ENCODE peak calls at places on chromosomes 5 and 9, in four cellular contexts. B is suprapubic skin, S is lower leg skin, J is psoas muscle. C is an unnamed sample.

GRCh38 chr5:180130876-180131740 is 59.5 kb upstream of the RNF130 start:
- DNase-seq in J (no peak), B (peak), S (peak), C (no peak)

GRCh38 chr9:10605388-10605787 is 7.4 kb downstream of the PTPRD start:
- DNase-seq in S (no peak), J (no peak), B (no peak), C (no peak)

GRCh38 chr9:26260238-26260637 is 582.0 kb upstream of the TUSC1 start:
- DNase-seq in B (no peak), S (no peak), J (no peak), C (no peak)

GRCh38 chr9:93228030-93228429 is 44.1 kb downstream of the WNK2 start:
- DNase-seq in J (peak), S (no peak), B (no peak), C (no peak)

GRCh38 chr5:60333103-60333502 is 366.9 kb downstream of the DEPDC1B start:
- DNase-seq in J (no peak), S (no peak), B (no peak), C (no peak)

GRCh38 chr5:177301503-177302165 is 1.9 kb downstream of the RAB24 start:
- DNase-seq in S (peak), B (no peak), J (peak), C (no peak)

GRCh38 chr9:137761032-137761431 is 116.5 kb upstream of the CACNA1B start:
- DNase-seq in B (no peak), J (no peak), S (no peak), C (no peak)

GRCh38 chr5:36059571-36060515 is 6.8 kb downstream of the UGT3A2 start:
- DNase-seq in J (no peak), B (no peak), S (no peak), C (no peak)

GRCh38 chr5:177095088-177095669 is 8.5 kb downstream of the FGFR4 start:
- DNase-seq in B (no peak), S (no peak), J (no peak), C (no peak)

GRCh38 chr9:92960561-92961290 is 13.4 kb downstream of the FGD3 start:
- DNase-seq in S (peak), B (peak), J (no peak), C (no peak)

GRCh38 chr9:137085918-137086530 is 761 bp upstream of the MAN1B1 start:
- DNase-seq in S (no peak), J (peak), B (peak), C (no peak)

GRCh38 chr9:92026206-92027002 is 76.4 kb upstream of the ROR2 start:
- DNase-seq in S (no peak), J (no peak), B (no peak), C (no peak)

GRCh38 chr5:15142458-15142857 is 270.9 kb upstream of the ANKH start:
- DNase-seq in S (no peak), B (no peak), J (no peak), C (no peak)

GRCh38 chr5:71651554-71651953 is 64.4 kb downstream of the MCCC2 start:
- DNase-seq in S (no peak), J (no peak), B (no peak), C (no peak)

GRCh38 chr5:135236951-135237791 is 161.9 kb downstream of the MACROH2A1 start:
- DNase-seq in S (peak), J (no peak), B (peak), C (no peak)

GRCh38 chr5:89351232-89351631 is 468.2 kb upstream of the MEF2C start:
- DNase-seq in B (no peak), S (no peak), J (no peak), C (no peak)

GRCh38 chr5:177195307-177195952 is 61.9 kb downstream of the NSD1 start:
- DNase-seq in J (no peak), S (no peak), B (no peak), C (no peak)

GRCh38 chr9:133990366-133991210 is 1.5 kb downstream of the VAV2 start:
- DNase-seq in B (peak), J (peak), S (peak), C (no peak)

GRCh38 chr5:39080597-39081204 is 6.5 kb upstream of the RICTOR start:
- DNase-seq in J (no peak), S (no peak), B (no peak), C (no peak)

GRCh38 chr9:28093141-28093540 is 519.9 kb upstream of the C9orf72 start:
- DNase-seq in S (no peak), J (no peak), B (no peak), C (no peak)

GRCh38 chr5:31824886-31825774 is 186.2 kb downstream of the PDZD2 start:
- DNase-seq in S (no peak), B (no peak), J (no peak), C (no peak)

GRCh38 chr5:5886812-5887486 is 464.5 kb downstream of the ICE1 start:
- DNase-seq in S (no peak), B (no peak), J (peak), C (peak)

GRCh38 chr5:88143693-88144218 is 124.9 kb downstream of the TMEM161B start:
- DNase-seq in S (no peak), J (no peak), B (no peak), C (no peak)

GRCh38 chr9:76718166-76718565 is 46.1 kb upstream of the PCA3 start:
- DNase-seq in J (no peak), S (no peak), B (no peak), C (no peak)

GRCh38 chr9:85884236-85884635 is 56.7 kb upstream of the NAA35 start:
- DNase-seq in B (no peak), S (no peak), J (no peak), C (no peak)

GRCh38 chr5:160064979-160065619 is 54.2 kb downstream of the PWWP2A start:
- DNase-seq in J (no peak), B (no peak), S (no peak), C (no peak)

GRCh38 chr9:36141288-36141687 is 4.8 kb downstream of the GLIPR2 start:
- DNase-seq in S (no peak), B (no peak), J (no peak), C (no peak)

GRCh38 chr5:151751091-151751490 is 7.3 kb downstream of the ATOX1 start:
- DNase-seq in J (no peak), B (no peak), S (peak), C (no peak)

GRCh38 chr9:36985769-36986547 is 48.1 kb downstream of the PAX5 start:
- DNase-seq in B (no peak), S (no peak), J (no peak), C (peak)

GRCh38 chr5:32109236-32109635 is 64.9 kb downstream of the GOLPH3 start:
- DNase-seq in J (no peak), B (no peak), S (peak), C (no peak)

GRCh38 chr5:100803391-100803790 is 99.7 kb downstream of the ST8SIA4 start:
- DNase-seq in B (no peak), S (no peak), J (no peak), C (no peak)

GRCh38 chr5:173778784-173779304 is 109.3 kb upstream of the CPEB4 start:
- DNase-seq in S (no peak), B (no peak), J (no peak), C (no peak)

GRCh38 chr5:66881475-66882161 is 285.4 kb downstream of the MAST4 start:
- DNase-seq in J (no peak), B (no peak), S (no peak), C (no peak)

GRCh38 chr9:92440751-92441046 is 16.4 kb upstream of the OMD start:
- DNase-seq in B (no peak), S (no peak), J (no peak), C (no peak)

GRCh38 chr5:96226941-96227552 is 206.0 kb downstream of the PCSK1 start:
- DNase-seq in B (no peak), J (peak), S (peak), C (no peak)

GRCh38 chr5:52774005-52774410 is 13.7 kb upstream of the ITGA1 start:
- DNase-seq in J (no peak), B (no peak), S (no peak), C (no peak)

GRCh38 chr9:126347911-126348760 is 21.5 kb downstream of the MVB12B start:
- DNase-seq in S (peak), J (no peak), B (no peak), C (no peak)

GRCh38 chr5:168648576-168648975 is 69.4 kb upstream of the PANK3 start:
- DNase-seq in S (no peak), B (no peak), J (no peak), C (no peak)

GRCh38 chr9:104855837-104856236 is 72.1 kb downstream of the ABCA1 start:
- DNase-seq in J (no peak), B (no peak), S (no peak), C (no peak)